ENCODE peak calls at places on chromosomes 1 and 21, in ten cellular contexts. Q, V, G, M, P, C, U, W, O and Z are unnamed samples.

GRCh38 chr1:86137458-86137857 is 19.1 kb downstream of the COL24A1 start:
- DNase-seq in Q (no peak), V (no peak), G (no peak), M (no peak), P (no peak), C (no peak), U (no peak), W (peak), O (no peak), Z (no peak)

GRCh38 chr1:232854786-232855185 is 49.6 kb downstream of the MAP10 start:
- DNase-seq in Q (no peak), V (no peak), G (no peak), M (no peak), P (no peak), C (no peak), U (no peak), W (no peak), O (no peak), Z (no peak)

GRCh38 chr1:206635080-206635982 is at the start of gene DYRK3:
- DNase-seq in Q (peak), V (peak), G (peak), M (peak), P (peak), C (peak), U (peak), W (peak), O (peak), Z (peak)

GRCh38 chr1:116033322-116033721 is 57.0 kb downstream of the SLC22A15 start:
- DNase-seq in Q (no peak), V (no peak), G (no peak), M (no peak), P (no peak), C (no peak), U (no peak), W (no peak), O (no peak), Z (no peak)

GRCh38 chr1:161768986-161769672 is 3.0 kb downstream of the ATF6 start:
- DNase-seq in Q (no peak), V (no peak), G (no peak), M (no peak), P (no peak), C (no peak), U (no peak), W (no peak), O (no peak), Z (no peak)

GRCh38 chr1:10814954-10815862 is 18.8 kb upstream of the CASZ1 start:
- DNase-seq in Q (peak), V (peak), G (no peak), M (no peak), P (no peak), C (no peak), U (no peak), W (no peak), O (no peak), Z (no peak)

GRCh38 chr1:171468120-171468790 is 17.1 kb upstream of the PRRC2C start:
- DNase-seq in Q (no peak), V (no peak), G (no peak), M (no peak), P (no peak), C (no peak), U (no peak), W (peak), O (no peak), Z (no peak)

GRCh38 chr21:36135391-36136094 is 664 bp downstream of the CBR3 start:
- DNase-seq in Q (peak), V (peak), G (peak), M (peak), P (peak), C (peak), U (peak), W (peak), O (peak), Z (peak)

GRCh38 chr21:37149411-37149810 is 76.4 kb downstream of the TTC3 start:
- DNase-seq in Q (no peak), V (no peak), G (no peak), M (no peak), P (no peak), C (no peak), U (no peak), W (peak), O (no peak), Z (no peak)

GRCh38 chr21:20737227-20737626 is 261.0 kb upstream of the NCAM2 start:
- DNase-seq in Q (no peak), V (no peak), G (no peak), M (no peak), P (no peak), C (no peak), U (no peak), W (no peak), O (no peak), Z (no peak)

GRCh38 chr21:20741445-20741844 is 256.8 kb upstream of the NCAM2 start:
- DNase-seq in Q (no peak), V (no peak), G (no peak), M (no peak), P (no peak), C (no peak), U (no peak), W (no peak), O (no peak), Z (no peak)

GRCh38 chr21:20739421-20739820 is 258.8 kb upstream of the NCAM2 start:
- DNase-seq in Q (no peak), V (no peak), G (no peak), M (no peak), P (no peak), C (peak), U (no peak), W (no peak), O (no peak), Z (no peak)
- TF ChIP-seq CTCF in Q (no peak), V (no peak), G (no peak), M (no peak), P (no peak), C (peak), U (no peak), W (peak), O (peak), Z (no peak)

DNA sequence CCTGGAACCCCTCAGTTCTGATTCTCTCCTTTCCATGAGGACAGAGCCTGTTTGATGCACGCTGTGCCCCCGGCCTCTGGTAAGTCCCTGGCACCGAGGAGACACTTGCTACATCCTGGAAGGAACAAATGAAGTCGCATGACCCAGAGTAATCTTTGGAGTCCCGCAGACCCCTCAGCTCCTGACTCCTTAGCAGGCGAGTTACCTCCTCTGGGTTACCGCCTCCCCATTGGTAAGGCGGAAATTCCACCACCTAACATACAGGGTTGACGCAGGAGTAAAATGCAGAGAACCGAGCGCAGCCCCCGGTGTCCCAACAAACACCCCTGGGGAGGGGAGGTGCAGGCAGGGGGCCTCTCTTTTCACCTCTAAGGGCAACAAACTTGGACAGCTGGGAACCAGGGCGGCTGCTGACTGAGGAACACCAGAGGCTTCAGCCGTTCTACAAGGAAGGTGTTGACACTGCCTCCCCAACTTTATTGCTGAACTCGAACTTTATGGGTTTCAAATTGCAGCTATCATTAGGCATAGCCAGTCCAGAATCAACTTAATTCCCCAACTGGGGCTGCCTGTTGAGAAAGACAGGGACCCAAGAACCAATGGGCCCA is 115.3 kb upstream of the IFFO2 start:
- DNase-seq in Q (no peak), V (no peak), G (no peak), M (no peak), P (no peak), C (no peak), U (no peak), W (no peak), O (no peak), Z (no peak)
- H3K27ac ChIP-seq in Q (no peak), V (no peak), G (no peak), M (no peak), P (no peak), C (no peak), U (no peak), W (no peak), O (no peak), Z (no peak)

GRCh38 chr1:208242829-208243521 is 1.2 kb downstream of the PLXNA2 start:
- DNase-seq in Q (no peak), V (peak), G (no peak), M (no peak), P (no peak), C (peak), U (no peak), W (no peak), O (no peak), Z (peak)
- TF ChIP-seq CTCF in Q (no peak), V (peak), G (no peak), M (no peak), P (no peak), C (peak), U (no peak), W (peak), O (peak), Z (no peak)

GRCh38 chr21:28910280-28910887 is 82.3 kb downstream of the LTN1 start:
- DNase-seq in Q (no peak), V (no peak), G (no peak), M (no peak), P (no peak), C (no peak), U (no peak), W (no peak), O (no peak), Z (no peak)
- H3K27ac ChIP-seq in Q (no peak), V (no peak), G (peak), M (no peak), P (no peak), C (no peak), U (no peak), W (no peak), O (no peak), Z (no peak)

DNA sequence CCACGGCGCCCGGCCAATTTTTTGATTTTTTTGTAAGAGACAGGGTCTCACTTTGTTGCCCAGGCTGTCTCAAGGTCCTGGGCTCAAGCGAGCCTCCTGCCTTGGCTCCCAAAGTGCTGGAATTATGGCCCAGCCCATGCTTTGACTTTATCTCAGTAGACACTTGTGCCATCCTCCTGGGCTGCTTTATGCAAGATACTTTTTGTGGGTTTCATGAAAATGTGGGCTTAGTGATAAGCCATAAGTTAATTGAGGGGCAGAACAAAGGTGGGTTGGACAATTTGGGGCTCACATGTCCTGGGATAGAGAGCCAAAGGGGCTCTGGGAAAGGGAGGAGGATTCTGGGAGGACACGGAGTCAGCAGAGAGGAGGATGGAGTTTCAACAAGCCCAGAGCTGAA is 22.0 kb downstream of the ALPL start:
- DNase-seq in Q (peak), V (no peak), G (no peak), M (no peak), P (no peak), C (no peak), U (no peak), W (no peak), O (no peak), Z (no peak)
- TF ChIP-seq CTCF in Q (no peak), V (no peak), G (no peak), M (no peak), P (no peak), C (no peak), U (no peak), W (no peak), O (no peak), Z (no peak)